ENCODE peak calls at places on chromosomes 16 and 17, in ten cellular contexts. X, C, P, M, G, D, E, K, Z and U are unnamed samples.

GRCh38 chr17:49157784-49158183 is 25.2 kb downstream of the B4GALNT2 start:
- DNase-seq in X (no peak), C (no peak), P (no peak), M (no peak), G (no peak), D (no peak), E (no peak), K (no peak), Z (peak), U (no peak)

GRCh38 chr17:1484060-1484535 is 8.4 kb downstream of the MYO1C start:
- DNase-seq in X (no peak), C (no peak), P (no peak), M (no peak), G (no peak), D (no peak), E (no peak), K (no peak), Z (no peak), U (no peak)

GRCh38 chr17:35063514-35064223 is at the start of gene RFFL:
- DNase-seq in X (peak), C (peak), P (peak), M (peak), G (peak), D (peak), E (peak), K (peak), Z (peak), U (peak)

GRCh38 chr17:75267403-75268232 is 3.4 kb downstream of the MIF4GD start:
- DNase-seq in X (no peak), C (no peak), P (peak), M (no peak), G (no peak), D (no peak), E (no peak), K (no peak), Z (peak), U (no peak)

GRCh38 chr17:64611374-64611773 is 50.7 kb downstream of the SMURF2 start:
- DNase-seq in X (no peak), C (no peak), P (no peak), M (no peak), G (no peak), D (no peak), E (no peak), K (no peak), Z (no peak), U (no peak)

GRCh38 chr17:48070195-48070594 is 22.0 kb downstream of the NFE2L1 start:
- DNase-seq in X (no peak), C (no peak), P (no peak), M (no peak), G (no peak), D (no peak), E (no peak), K (no peak), Z (no peak), U (no peak)

GRCh38 chr16:49557070-49557446 is 183.5 kb downstream of the C16orf78 start:
- DNase-seq in X (no peak), C (no peak), P (peak), M (no peak), G (no peak), D (no peak), E (no peak), K (no peak), Z (no peak), U (peak)

GRCh38 chr16:81263470-81264200 is 25.1 kb downstream of the BCO1 start:
- DNase-seq in X (no peak), C (no peak), P (no peak), M (no peak), G (no peak), D (no peak), E (no peak), K (no peak), Z (no peak), U (no peak)

GRCh38 chr17:77644981-77645380 is 313.5 kb upstream of the TNRC6C start:
- DNase-seq in X (no peak), C (no peak), P (peak), M (no peak), G (no peak), D (no peak), E (peak), K (no peak), Z (no peak), U (no peak)

GRCh38 chr17:41307647-41308046 is 1.5 kb downstream of the KRTAP16-1 start:
- DNase-seq in X (no peak), C (no peak), P (no peak), M (no peak), G (no peak), D (no peak), E (no peak), K (peak), Z (no peak), U (no peak)

GRCh38 chr16:31875112-31875803 is 1.7 kb downstream of the ZNF267 start:
- DNase-seq in X (no peak), C (no peak), P (no peak), M (no peak), G (no peak), D (no peak), E (no peak), K (peak), Z (no peak), U (no peak)

GRCh38 chr16:69934044-69934443 is 17.1 kb upstream of the CLEC18A start:
- DNase-seq in X (no peak), C (no peak), P (no peak), M (no peak), G (no peak), D (no peak), E (no peak), K (no peak), Z (no peak), U (no peak)

GRCh38 chr16:54936979-54937672 is 6.5 kb downstream of the IRX5 start:
- DNase-seq in X (peak), C (peak), P (peak), M (no peak), G (peak), D (no peak), E (no peak), K (peak), Z (peak), U (peak)

GRCh38 chr17:62882284-62882683 is 74.2 kb upstream of the MARCHF10 start:
- DNase-seq in X (no peak), C (no peak), P (no peak), M (no peak), G (no peak), D (no peak), E (no peak), K (no peak), Z (no peak), U (no peak)

GRCh38 chr17:68578236-68578635 is 22.9 kb downstream of the FAM20A start:
- DNase-seq in X (no peak), C (no peak), P (no peak), M (no peak), G (no peak), D (no peak), E (no peak), K (no peak), Z (no peak), U (no peak)

GRCh38 chr17:16459850-16460550 is 32.0 kb downstream of the LRRC75A start:
- DNase-seq in X (no peak), C (no peak), P (no peak), M (no peak), G (no peak), D (no peak), E (no peak), K (no peak), Z (no peak), U (no peak)

GRCh38 chr16:4032768-4033167 is 83.5 kb downstream of the ADCY9 start:
- DNase-seq in X (no peak), C (peak), P (no peak), M (no peak), G (peak), D (no peak), E (peak), K (peak), Z (no peak), U (no peak)

GRCh38 chr17:57115377-57115776 is 30.3 kb downstream of the AKAP1 start:
- DNase-seq in X (no peak), C (no peak), P (no peak), M (no peak), G (no peak), D (no peak), E (no peak), K (no peak), Z (no peak), U (no peak)

GRCh38 chr17:78935419-78936323 is 10.5 kb upstream of the TIMP2 start:
- DNase-seq in X (no peak), C (peak), P (peak), M (peak), G (peak), D (no peak), E (peak), K (peak), Z (peak), U (no peak)

GRCh38 chr16:79269211-79269863 is 331.2 kb downstream of the MAF start:
- DNase-seq in X (peak), C (no peak), P (no peak), M (no peak), G (no peak), D (no peak), E (no peak), K (no peak), Z (no peak), U (no peak)

GRCh38 chr17:73189417-73190099 is 3.3 kb upstream of the COG1 start:
- DNase-seq in X (peak), C (no peak), P (peak), M (peak), G (no peak), D (no peak), E (no peak), K (peak), Z (peak), U (no peak)

GRCh38 chr16:77611386-77611785 is 110.9 kb upstream of the NUDT7 start:
- DNase-seq in X (no peak), C (no peak), P (no peak), M (no peak), G (no peak), D (no peak), E (no peak), K (no peak), Z (no peak), U (no peak)

GRCh38 chr16:2817496-2818277 is 650 bp downstream of the PRSS21 start:
- DNase-seq in X (no peak), C (no peak), P (no peak), M (no peak), G (no peak), D (no peak), E (no peak), K (no peak), Z (no peak), U (no peak)

GRCh38 chr16:77191259-77191969 is 424 bp downstream of the MON1B start:
- DNase-seq in X (peak), C (peak), P (peak), M (no peak), G (peak), D (no peak), E (peak), K (no peak), Z (peak), U (no peak)

GRCh38 chr17:41917957-41918391 is 777 bp downstream of the ACLY start:
- DNase-seq in X (peak), C (peak), P (peak), M (no peak), G (peak), D (peak), E (peak), K (peak), Z (peak), U (peak)

GRCh38 chr17:77332981-77333685 is 192.4 kb downstream of the SEC14L1 start:
- DNase-seq in X (no peak), C (no peak), P (no peak), M (no peak), G (peak), D (peak), E (no peak), K (peak), Z (no peak), U (no peak)

GRCh38 chr17:55817273-55817709 is 66.4 kb downstream of the PCTP start:
- DNase-seq in X (no peak), C (no peak), P (no peak), M (no peak), G (no peak), D (no peak), E (no peak), K (no peak), Z (no peak), U (no peak)

GRCh38 chr16:46949216-46949892 is 24.1 kb downstream of the DNAJA2 start:
- DNase-seq in X (no peak), C (no peak), P (no peak), M (no peak), G (no peak), D (peak), E (no peak), K (no peak), Z (no peak), U (no peak)

GRCh38 chr17:8742274-8742673 is 2.4 kb downstream of the CCDC42 start:
- DNase-seq in X (no peak), C (no peak), P (no peak), M (no peak), G (no peak), D (no peak), E (no peak), K (no peak), Z (no peak), U (no peak)

GRCh38 chr16:66588981-66589713 is 9.9 kb downstream of the CMTM2 start:
- DNase-seq in X (peak), C (peak), P (no peak), M (no peak), G (peak), D (no peak), E (peak), K (no peak), Z (peak), U (no peak)

GRCh38 chr17:9409430-9409829 is 166.2 kb downstream of the STX8 start:
- DNase-seq in X (no peak), C (no peak), P (no peak), M (no peak), G (no peak), D (no peak), E (no peak), K (peak), Z (no peak), U (no peak)

GRCh38 chr17:17784599-17785264 is 52.1 kb downstream of the SREBF1 start:
- DNase-seq in X (no peak), C (no peak), P (no peak), M (no peak), G (no peak), D (no peak), E (peak), K (no peak), Z (peak), U (no peak)
- TF ChIP-seq CTCF in X (no peak), C (no peak), P (no peak), M (peak), G (no peak), D (no peak), E (peak), K (no peak), Z (no peak), U (peak)

GRCh38 chr16:21100447-21100846 is 50.2 kb downstream of the DNAH3 start:
- DNase-seq in X (no peak), C (no peak), P (no peak), M (peak), G (no peak), D (no peak), E (no peak), K (peak), Z (peak), U (no peak)

GRCh38 chr16:21104124-21104860 is 46.4 kb downstream of the DNAH3 start:
- DNase-seq in X (no peak), C (no peak), P (no peak), M (no peak), G (no peak), D (no peak), E (no peak), K (peak), Z (no peak), U (no peak)

GRCh38 chr16:21097151-21097550 is 53.5 kb downstream of the DNAH3 start:
- DNase-seq in X (no peak), C (no peak), P (no peak), M (no peak), G (no peak), D (no peak), E (no peak), K (peak), Z (no peak), U (no peak)

DNA sequence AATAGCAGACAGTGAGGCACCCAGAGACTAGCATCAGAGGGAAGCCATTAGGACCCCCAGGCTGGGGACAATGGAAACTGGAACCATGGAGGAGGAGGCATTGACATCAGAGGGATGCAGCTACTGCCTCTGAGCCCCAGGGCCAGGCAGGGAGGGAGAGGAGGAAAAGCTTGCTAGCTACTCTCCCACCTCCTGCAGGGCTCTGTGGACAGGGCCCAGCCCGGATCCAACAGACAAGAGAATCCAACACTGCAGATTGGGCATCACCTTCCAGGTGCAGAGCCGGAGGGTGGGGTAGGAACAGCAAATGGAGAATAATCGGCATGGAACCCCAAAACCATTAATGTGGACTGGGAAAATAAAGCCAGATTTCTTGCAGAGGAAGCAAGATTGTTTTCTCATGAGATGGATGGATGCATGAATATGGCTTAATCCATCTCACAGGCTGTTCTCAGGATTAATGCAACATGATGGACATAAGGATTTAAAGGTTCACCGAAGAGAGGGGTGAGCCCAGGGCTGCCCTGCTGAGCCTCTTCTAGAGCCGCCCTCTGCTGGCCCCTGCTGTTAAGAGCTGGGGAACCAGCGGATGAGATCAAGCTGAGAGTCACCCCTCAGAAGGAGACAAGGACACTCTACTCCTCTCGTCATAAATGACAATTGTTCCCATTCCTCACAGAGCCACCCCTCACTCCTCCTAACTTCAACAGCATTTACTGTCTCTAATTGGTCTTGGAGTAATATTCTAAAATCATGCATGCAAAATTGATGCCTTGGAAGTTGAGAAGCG is 48.8 kb downstream of the DNAH3 start:
- DNase-seq in X (peak), C (peak), P (peak), M (no peak), G (no peak), D (no peak), E (no peak), K (peak), Z (peak), U (no peak)
- TF ChIP-seq CTCF in X (peak), C (peak), P (peak), M (peak), G (no peak), D (peak), E (peak), K (peak), Z (peak), U (peak)

GRCh38 chr17:43949777-43950176 is 4.0 kb downstream of the PYY start:
- DNase-seq in X (no peak), C (no peak), P (no peak), M (no peak), G (no peak), D (no peak), E (no peak), K (no peak), Z (no peak), U (no peak)
- TF ChIP-seq CTCF in X (no peak), C (no peak), P (no peak), M (no peak), G (no peak), D (no peak), E (no peak), K (peak), Z (no peak), U (no peak)

GRCh38 chr17:80771612-80772005 is 220.0 kb upstream of the CHMP6 start:
- DNase-seq in X (no peak), C (no peak), P (no peak), M (no peak), G (no peak), D (no peak), E (no peak), K (no peak), Z (no peak), U (no peak)

GRCh38 chr17:80774643-80775281 is 216.9 kb upstream of the CHMP6 start:
- DNase-seq in X (no peak), C (no peak), P (no peak), M (no peak), G (no peak), D (no peak), E (no peak), K (no peak), Z (no peak), U (no peak)

GRCh38 chr17:80772906-80773242 is 218.8 kb upstream of the CHMP6 start:
- DNase-seq in X (no peak), C (no peak), P (no peak), M (no peak), G (no peak), D (no peak), E (no peak), K (no peak), Z (no peak), U (no peak)

GRCh38 chr17:80774146-80774545 is 217.5 kb upstream of the CHMP6 start:
- DNase-seq in X (no peak), C (no peak), P (no peak), M (no peak), G (no peak), D (no peak), E (no peak), K (no peak), Z (no peak), U (no peak)

GRCh38 chr17:80773243-80773991 is 218.2 kb upstream of the CHMP6 start:
- DNase-seq in X (no peak), C (peak), P (no peak), M (no peak), G (no peak), D (no peak), E (peak), K (peak), Z (no peak), U (no peak)
- TF ChIP-seq CTCF in X (no peak), C (no peak), P (no peak), M (peak), G (no peak), D (no peak), E (no peak), K (peak), Z (no peak), U (no peak)

GRCh38 chr16:30615358-30616076 is 5.3 kb upstream of the ZNF689 start:
- DNase-seq in X (peak), C (peak), P (peak), M (no peak), G (peak), D (peak), E (no peak), K (no peak), Z (peak), U (peak)
- TF ChIP-seq CTCF in X (peak), C (peak), P (peak), M (peak), G (peak), D (peak), E (no peak), K (peak), Z (peak), U (peak)

GRCh38 chr17:2721603-2722002 is 10.0 kb upstream of the CLUH start:
- DNase-seq in X (peak), C (no peak), P (no peak), M (no peak), G (no peak), D (no peak), E (no peak), K (no peak), Z (no peak), U (no peak)

GRCh38 chr17:2723997-2724782 is 12.6 kb upstream of the CLUH start:
- DNase-seq in X (peak), C (peak), P (peak), M (no peak), G (no peak), D (no peak), E (peak), K (no peak), Z (no peak), U (no peak)

GRCh38 chr17:2723505-2723996 is 12.0 kb upstream of the CLUH start:
- DNase-seq in X (peak), C (no peak), P (no peak), M (no peak), G (no peak), D (no peak), E (no peak), K (no peak), Z (no peak), U (no peak)

GRCh38 chr17:2722611-2723010 is 11.0 kb upstream of the CLUH start:
- DNase-seq in X (no peak), C (no peak), P (no peak), M (no peak), G (no peak), D (no peak), E (no peak), K (no peak), Z (no peak), U (no peak)

DNA sequence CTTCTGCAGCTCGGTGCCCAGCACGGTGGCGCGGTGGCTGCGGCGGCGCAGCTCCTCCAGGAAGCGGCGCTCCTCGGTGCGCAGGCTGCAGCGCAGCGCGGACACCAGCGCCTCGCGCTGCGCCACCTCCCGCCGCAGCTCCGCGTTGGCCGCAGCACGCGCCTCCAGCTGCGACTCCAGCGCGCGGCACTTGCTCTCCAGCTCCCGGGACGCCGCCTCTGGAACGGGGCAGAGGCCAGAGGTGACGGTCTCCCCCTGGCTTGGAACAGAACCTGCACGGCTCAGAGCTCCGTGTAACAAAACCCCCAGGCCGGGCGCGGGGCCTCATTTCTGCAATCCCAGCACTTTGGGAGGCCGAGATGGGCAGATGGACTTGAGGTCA is 13.2 kb upstream of the CLUH start:
- DNase-seq in X (no peak), C (peak), P (peak), M (no peak), G (no peak), D (no peak), E (peak), K (peak), Z (peak), U (no peak)
- TF ChIP-seq CTCF in X (no peak), C (no peak), P (no peak), M (no peak), G (no peak), D (peak), E (peak), K (no peak), Z (peak), U (peak)